ENCODE peak calls at places on chromosomes 12 and 14, in four cellular contexts. M is HepG2, G is GM12878, N is GM23338. C is an unnamed sample.
A peak's percentile ranks its signal among the peaks of the same experiment; 100 is the strongest.

GRCh38 chr12:128807161-128807724 is 16.5 kb downstream of the SLC15A4 start:
- DNase-seq in N (no peak), M (no peak), G (no peak), C (no peak)

GRCh38 chr12:24861751-24862575 is 86.9 kb downstream of the BCAT1 start:
- DNase-seq in N (no peak), M (peak; percentile 51), G (no peak), C (no peak)

GRCh38 chr12:89858718-89859117 is 150.1 kb upstream of the ATP2B1 start:
- DNase-seq in G (no peak), M (no peak), N (no peak), C (no peak)

GRCh38 chr12:25960926-25961325 is 2.4 kb downstream of the RASSF8 start:
- DNase-seq in M (no peak), G (no peak), N (no peak), C (no peak)

GRCh38 chr12:109538191-109538863 is 35.0 kb downstream of the MMAB start:
- DNase-seq in M (no peak), G (no peak), N (no peak), C (no peak)

GRCh38 chr14:44657688-44658388 is 150.8 kb upstream of the FSCB start:
- DNase-seq in G (no peak), M (peak; percentile 4), N (peak; percentile 63), C (peak; percentile 10)

GRCh38 chr12:113781415-113782198 is 184.5 kb downstream of the RBM19 start:
- DNase-seq in N (peak; percentile 46), G (no peak), M (peak; percentile 30), C (no peak)

GRCh38 chr14:93262446-93262845 is 55.4 kb downstream of the UBR7 start:
- DNase-seq in M (no peak), N (no peak), G (no peak), C (no peak)

GRCh38 chr12:3456809-3457208 is 34.2 kb upstream of the PRMT8 start:
- DNase-seq in G (no peak), N (peak; percentile 89), M (peak; percentile 5), C (peak; percentile 15)

GRCh38 chr14:68960123-68960522 is 19.0 kb downstream of the ACTN1 start:
- DNase-seq in M (no peak), G (no peak), N (no peak), C (no peak)
- TF ChIP-seq JUNB in M (no peak), G (no peak), N (no peak), C (no peak)

GRCh38 chr14:56126514-56126913 is 8.3 kb downstream of the PELI2 start:
- DNase-seq in N (no peak), M (no peak), G (no peak), C (no peak)

GRCh38 chr14:56125772-56126411 is 7.7 kb downstream of the PELI2 start:
- DNase-seq in G (no peak), N (no peak), M (no peak), C (no peak)

GRCh38 chr14:56129941-56130340 is 11.7 kb downstream of the PELI2 start:
- DNase-seq in G (no peak), M (no peak), N (peak; percentile 38), C (no peak)

GRCh38 chr14:56129092-56129491 is 10.9 kb downstream of the PELI2 start:
- DNase-seq in G (no peak), N (peak; percentile 55), M (no peak), C (no peak)

GRCh38 chr14:56127156-56127555 is 8.9 kb downstream of the PELI2 start:
- DNase-seq in N (no peak), G (no peak), M (no peak), C (no peak)
- TF ChIP-seq JUNB in N (no peak), G (no peak), M (no peak), C (no peak)

DNA sequence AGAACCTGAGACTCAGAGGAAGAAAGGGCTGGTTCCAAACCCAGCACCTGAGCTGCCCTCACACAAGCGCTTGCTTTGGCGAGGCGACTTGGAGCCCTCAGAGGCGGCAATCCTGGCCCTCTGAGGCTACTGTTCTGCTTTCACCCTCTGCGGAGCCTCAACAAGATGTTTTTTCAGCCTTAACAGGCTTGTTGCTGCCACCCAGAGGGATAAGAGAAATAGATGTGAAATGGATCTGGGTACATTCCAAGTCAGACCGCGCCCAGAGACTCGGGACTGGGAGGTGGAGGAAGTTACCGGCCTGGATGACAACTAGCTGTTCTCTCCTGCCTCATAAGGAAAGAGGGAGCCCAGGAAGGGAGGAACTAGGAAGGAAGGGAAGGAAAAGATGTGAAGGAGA is 89.6 kb downstream of the TTC7B start:
- DNase-seq in M (no peak), N (peak; percentile 60), G (no peak), C (no peak)
- TF ChIP-seq JUNB in M (no peak), N (no peak), G (no peak), C (no peak)

DNA sequence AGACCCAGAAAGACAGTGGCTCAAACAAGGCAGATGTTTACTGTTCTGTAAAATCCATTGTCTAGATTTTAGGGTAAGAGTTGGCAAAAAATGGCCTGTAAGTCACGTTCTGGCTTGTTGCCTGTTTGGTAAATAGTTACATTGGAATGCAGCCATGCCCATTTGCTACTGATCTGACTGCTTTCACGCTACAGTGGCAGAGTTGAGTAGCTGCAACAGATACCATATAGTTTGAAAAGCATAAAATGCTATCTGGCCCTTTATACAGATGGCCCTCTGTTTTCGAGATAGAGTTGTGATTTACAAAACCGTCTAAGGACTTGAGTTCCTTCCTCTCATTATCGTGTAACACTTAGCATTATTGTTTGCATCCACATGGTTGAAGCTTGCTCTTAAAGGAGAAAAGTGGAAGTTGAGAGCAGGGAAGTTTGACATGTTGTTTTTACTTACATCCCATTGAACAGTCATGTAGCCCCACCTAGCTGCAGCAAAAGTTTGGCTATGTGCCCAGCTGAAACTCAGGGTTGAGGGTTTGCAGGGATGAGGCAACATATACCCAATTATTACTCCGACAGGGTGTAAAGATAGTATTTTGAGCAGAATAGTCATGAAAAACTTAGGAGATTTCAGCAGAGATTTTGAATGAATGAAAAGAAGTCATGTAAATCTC is 11.3 kb upstream of the SCFD1 start:
- DNase-seq in N (peak; percentile 18), M (peak; percentile 75), G (no peak), C (peak; percentile 60)
- TF ChIP-seq JUNB in N (no peak), M (no peak), G (no peak), C (no peak)

DNA sequence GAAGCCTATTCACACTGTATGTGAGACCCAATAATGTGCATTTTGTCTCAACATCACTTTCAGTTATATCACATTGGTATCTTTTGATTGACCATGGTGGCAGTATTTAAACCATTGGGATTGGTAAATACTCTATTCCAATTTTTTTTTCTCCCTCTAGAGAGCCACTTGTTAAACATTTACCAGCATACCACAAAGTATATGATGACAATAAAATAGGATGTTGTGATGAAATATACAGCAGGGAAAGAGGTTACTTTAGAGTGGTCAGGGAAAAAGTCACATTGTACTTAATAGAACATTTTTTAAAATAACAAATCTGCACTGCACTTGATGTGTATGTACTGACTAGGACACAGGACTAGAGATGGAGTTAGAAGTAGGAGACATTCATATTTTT is 5.6 kb upstream of the LIN7A start:
- DNase-seq in M (peak; percentile 21), N (no peak), G (no peak), C (no peak)
- TF ChIP-seq JUNB in M (no peak), N (no peak), G (no peak), C (no peak)

GRCh38 chr14:40417777-40418401 is 985.7 kb upstream of the FBXO33 start:
- DNase-seq in G (no peak), N (peak; percentile 82), M (peak; percentile 62), C (peak; percentile 17)
- TF ChIP-seq JUNB in G (no peak), N (no peak), M (no peak), C (no peak)

DNA sequence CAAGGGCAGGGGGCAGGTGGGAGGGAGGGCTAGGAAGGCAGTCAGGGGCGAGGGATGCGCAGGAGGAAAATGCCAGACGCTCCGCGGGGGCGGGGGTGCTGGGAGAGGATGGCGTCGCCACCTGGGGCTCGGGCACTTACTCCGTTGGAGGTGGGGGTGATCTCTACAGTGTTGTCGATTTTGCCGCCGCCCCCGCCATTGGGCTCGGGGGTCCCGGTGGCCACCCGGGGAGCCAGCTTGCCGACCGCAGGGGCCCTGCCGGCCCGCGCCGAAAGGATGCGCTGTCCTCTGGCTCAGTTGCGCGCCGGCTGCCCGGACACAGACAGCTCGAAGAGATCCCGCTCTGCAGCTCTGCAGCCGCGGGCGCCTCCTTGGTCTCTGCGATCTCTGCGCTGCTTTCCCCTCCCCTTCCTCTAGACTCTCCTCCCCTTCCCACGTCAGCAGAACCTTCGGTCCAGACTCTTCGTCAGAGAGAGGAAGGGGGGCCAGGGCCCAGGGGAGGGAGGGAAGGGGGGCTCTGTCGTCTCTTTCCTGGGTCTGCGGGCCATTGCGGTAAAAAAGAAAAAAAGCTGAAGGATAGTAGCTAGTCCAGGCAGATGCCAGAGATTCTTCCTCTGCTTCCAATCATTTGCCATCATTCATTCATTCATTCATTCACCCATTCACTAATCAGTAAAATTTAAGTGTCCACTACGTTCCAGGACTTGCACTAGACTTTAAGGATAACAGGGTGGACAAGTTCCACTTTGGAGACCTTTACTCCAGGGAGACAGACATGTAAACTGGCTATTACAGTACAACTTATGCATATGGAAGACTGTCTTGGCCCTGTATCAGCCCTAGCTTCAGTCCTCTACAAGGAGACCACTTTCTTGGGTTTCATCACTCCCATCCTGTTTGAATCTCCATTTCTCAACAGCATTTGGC is at the start of gene SLC22A17:
- DNase-seq in G (no peak), M (peak; percentile 45), N (peak; percentile 96), C (peak; percentile 60)
- TF ChIP-seq JUNB in G (no peak), M (no peak), N (no peak), C (no peak)

GRCh38 chr12:55610598-55610997 is 26.1 kb upstream of the OR10P1 start:
- DNase-seq in M (no peak), G (no peak), N (no peak), C (no peak)
- TF ChIP-seq JUNB in M (no peak), G (peak; percentile 17), N (no peak), C (no peak)

DNA sequence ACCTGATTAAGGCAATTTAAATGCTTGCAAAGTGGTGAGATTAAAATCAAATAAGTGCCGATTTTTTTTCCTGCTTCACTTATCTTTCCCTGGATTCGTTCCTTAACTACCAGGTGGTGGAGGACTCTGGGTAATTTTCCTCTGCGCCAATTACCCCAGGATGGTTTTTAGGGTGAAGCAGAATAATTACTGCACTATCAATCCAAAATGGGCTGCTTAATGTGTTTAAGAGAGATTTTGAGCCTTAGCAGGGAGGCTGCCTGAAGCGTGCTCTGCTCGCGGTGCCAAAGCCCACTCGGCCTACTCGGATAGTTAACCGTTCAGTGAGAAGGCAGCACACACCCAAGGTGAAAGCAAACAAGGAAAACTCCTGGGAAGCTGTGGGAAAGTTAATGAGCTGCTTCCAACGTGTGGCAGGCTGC is 274.9 kb upstream of the LMO3 start:
- DNase-seq in M (no peak), N (peak; percentile 52), G (no peak), C (peak; percentile 12)
- TF ChIP-seq JUNB in M (no peak), N (no peak), G (no peak), C (no peak)

C was measured in A549.